ENCODE peak calls at places on chromosomes 1 and 21, in five cellular contexts. One of them, this sample, is unnamed.

GRCh38 chr1:226566234-226566633 is 17.7 kb downstream of the STUM start:
- DNase-seq in GOT3: no peak
- DNase-seq in amygdala: no peak
- DNase-seq in stimulated activated naive CD8-positive, alpha-beta T cell treated with anti-CD3 and anti-CD28 coated beads, Interleukin-15, amount 100 ng/mL, for 72 hours: no peak
- DNase-seq in CD8-positive, alpha-beta T cell: no peak
- DNase-seq in this sample: no peak

GRCh38 chr1:25587290-25587689 is 29.3 kb upstream of the MAN1C1 start:
- DNase-seq in GOT3: no peak
- DNase-seq in amygdala: no peak
- DNase-seq in stimulated activated naive CD8-positive, alpha-beta T cell treated with anti-CD3 and anti-CD28 coated beads, Interleukin-15, amount 100 ng/mL, for 72 hours: no peak
- DNase-seq in CD8-positive, alpha-beta T cell: no peak
- DNase-seq in this sample: no peak

GRCh38 chr21:17793675-17794123 is 25.5 kb downstream of the C21orf91 start:
- DNase-seq in GOT3: no peak
- DNase-seq in amygdala: no peak
- DNase-seq in stimulated activated naive CD8-positive, alpha-beta T cell treated with anti-CD3 and anti-CD28 coated beads, Interleukin-15, amount 100 ng/mL, for 72 hours: no peak
- DNase-seq in CD8-positive, alpha-beta T cell: no peak
- DNase-seq in this sample: no peak

GRCh38 chr1:201272838-201273237 is 10.5 kb upstream of the PKP1 start:
- DNase-seq in GOT3: no peak
- DNase-seq in amygdala: no peak
- DNase-seq in stimulated activated naive CD8-positive, alpha-beta T cell treated with anti-CD3 and anti-CD28 coated beads, Interleukin-15, amount 100 ng/mL, for 72 hours: no peak
- DNase-seq in CD8-positive, alpha-beta T cell: no peak
- DNase-seq in this sample: no peak

GRCh38 chr1:222060247-222060851 is 318.5 kb upstream of the DUSP10 start:
- DNase-seq in GOT3: no peak
- DNase-seq in amygdala: no peak
- DNase-seq in stimulated activated naive CD8-positive, alpha-beta T cell treated with anti-CD3 and anti-CD28 coated beads, Interleukin-15, amount 100 ng/mL, for 72 hours: no peak
- DNase-seq in CD8-positive, alpha-beta T cell: no peak
- DNase-seq in this sample: no peak

GRCh38 chr1:31412732-31413404 is at the start of gene SERINC2:
- DNase-seq in GOT3: no peak
- DNase-seq in amygdala: no peak
- DNase-seq in stimulated activated naive CD8-positive, alpha-beta T cell treated with anti-CD3 and anti-CD28 coated beads, Interleukin-15, amount 100 ng/mL, for 72 hours: no peak
- DNase-seq in CD8-positive, alpha-beta T cell: no peak
- DNase-seq in this sample: no peak

GRCh38 chr1:53092659-53093450 is 30.8 kb downstream of the PODN start:
- DNase-seq in GOT3: no peak
- DNase-seq in amygdala: no peak
- DNase-seq in stimulated activated naive CD8-positive, alpha-beta T cell treated with anti-CD3 and anti-CD28 coated beads, Interleukin-15, amount 100 ng/mL, for 72 hours: no peak
- DNase-seq in CD8-positive, alpha-beta T cell: no peak
- DNase-seq in this sample: no peak

GRCh38 chr1:239263821-239264220 is 122.5 kb upstream of the CHRM3 start:
- DNase-seq in GOT3: no peak
- DNase-seq in amygdala: no peak
- DNase-seq in stimulated activated naive CD8-positive, alpha-beta T cell treated with anti-CD3 and anti-CD28 coated beads, Interleukin-15, amount 100 ng/mL, for 72 hours: no peak
- DNase-seq in CD8-positive, alpha-beta T cell: no peak
- DNase-seq in this sample: no peak

GRCh38 chr1:8871539-8871935 is 6.9 kb downstream of the ENO1 start:
- DNase-seq in GOT3: no peak
- DNase-seq in amygdala: no peak
- DNase-seq in stimulated activated naive CD8-positive, alpha-beta T cell treated with anti-CD3 and anti-CD28 coated beads, Interleukin-15, amount 100 ng/mL, for 72 hours: no peak
- DNase-seq in CD8-positive, alpha-beta T cell: peak; percentile 33
- DNase-seq in this sample: no peak

GRCh38 chr1:45954401-45954847 is 151.0 kb downstream of the MAST2 start:
- DNase-seq in GOT3: no peak
- DNase-seq in amygdala: no peak
- DNase-seq in stimulated activated naive CD8-positive, alpha-beta T cell treated with anti-CD3 and anti-CD28 coated beads, Interleukin-15, amount 100 ng/mL, for 72 hours: no peak
- DNase-seq in CD8-positive, alpha-beta T cell: no peak
- DNase-seq in this sample: no peak

GRCh38 chr1:210129759-210130158 is 102.8 kb upstream of the SERTAD4 start:
- DNase-seq in GOT3: no peak
- DNase-seq in amygdala: no peak
- DNase-seq in stimulated activated naive CD8-positive, alpha-beta T cell treated with anti-CD3 and anti-CD28 coated beads, Interleukin-15, amount 100 ng/mL, for 72 hours: no peak
- DNase-seq in CD8-positive, alpha-beta T cell: no peak
- DNase-seq in this sample: no peak

GRCh38 chr1:19949016-19949415 is 25.6 kb upstream of the PLA2G2E start:
- DNase-seq in GOT3: no peak
- DNase-seq in amygdala: no peak
- DNase-seq in stimulated activated naive CD8-positive, alpha-beta T cell treated with anti-CD3 and anti-CD28 coated beads, Interleukin-15, amount 100 ng/mL, for 72 hours: no peak
- DNase-seq in CD8-positive, alpha-beta T cell: no peak
- DNase-seq in this sample: no peak

GRCh38 chr1:5965586-5966131 is 26.6 kb downstream of the NPHP4 start:
- DNase-seq in GOT3: no peak
- DNase-seq in amygdala: no peak
- DNase-seq in stimulated activated naive CD8-positive, alpha-beta T cell treated with anti-CD3 and anti-CD28 coated beads, Interleukin-15, amount 100 ng/mL, for 72 hours: no peak
- DNase-seq in CD8-positive, alpha-beta T cell: no peak
- DNase-seq in this sample: no peak

GRCh38 chr1:31216016-31216415 is 23.7 kb downstream of the NKAIN1 start:
- DNase-seq in GOT3: no peak
- DNase-seq in amygdala: no peak
- DNase-seq in stimulated activated naive CD8-positive, alpha-beta T cell treated with anti-CD3 and anti-CD28 coated beads, Interleukin-15, amount 100 ng/mL, for 72 hours: no peak
- DNase-seq in CD8-positive, alpha-beta T cell: no peak
- DNase-seq in this sample: no peak

GRCh38 chr1:39105061-39105840 is 79.1 kb downstream of the NDUFS5 start:
- DNase-seq in GOT3: peak; percentile 41
- DNase-seq in amygdala: no peak
- DNase-seq in stimulated activated naive CD8-positive, alpha-beta T cell treated with anti-CD3 and anti-CD28 coated beads, Interleukin-15, amount 100 ng/mL, for 72 hours: peak; percentile 59
- DNase-seq in CD8-positive, alpha-beta T cell: peak; percentile 38
- DNase-seq in this sample: peak; percentile 43

GRCh38 chr1:229664133-229664689 is 38.2 kb downstream of the URB2 start:
- DNase-seq in GOT3: no peak
- DNase-seq in amygdala: no peak
- DNase-seq in stimulated activated naive CD8-positive, alpha-beta T cell treated with anti-CD3 and anti-CD28 coated beads, Interleukin-15, amount 100 ng/mL, for 72 hours: peak; percentile 79
- DNase-seq in CD8-positive, alpha-beta T cell: peak; percentile 77
- DNase-seq in this sample: peak; percentile 59

GRCh38 chr1:196701144-196701543 is 49.3 kb downstream of the CFH start:
- DNase-seq in GOT3: no peak
- DNase-seq in amygdala: no peak
- DNase-seq in stimulated activated naive CD8-positive, alpha-beta T cell treated with anti-CD3 and anti-CD28 coated beads, Interleukin-15, amount 100 ng/mL, for 72 hours: no peak
- DNase-seq in CD8-positive, alpha-beta T cell: no peak
- DNase-seq in this sample: no peak

GRCh38 chr1:40648928-40649591 is 16.4 kb downstream of the RIMS3 start:
- DNase-seq in GOT3: no peak
- DNase-seq in amygdala: no peak
- DNase-seq in stimulated activated naive CD8-positive, alpha-beta T cell treated with anti-CD3 and anti-CD28 coated beads, Interleukin-15, amount 100 ng/mL, for 72 hours: no peak
- DNase-seq in CD8-positive, alpha-beta T cell: no peak
- DNase-seq in this sample: no peak

GRCh38 chr1:202615501-202616354 is 94.5 kb downstream of the SYT2 start:
- DNase-seq in GOT3: no peak
- DNase-seq in amygdala: no peak
- DNase-seq in stimulated activated naive CD8-positive, alpha-beta T cell treated with anti-CD3 and anti-CD28 coated beads, Interleukin-15, amount 100 ng/mL, for 72 hours: no peak
- DNase-seq in CD8-positive, alpha-beta T cell: no peak
- DNase-seq in this sample: peak; percentile 76

GRCh38 chr1:30060738-30061137 is 662.6 kb downstream of the MATN1 start:
- DNase-seq in GOT3: no peak
- DNase-seq in amygdala: no peak
- DNase-seq in stimulated activated naive CD8-positive, alpha-beta T cell treated with anti-CD3 and anti-CD28 coated beads, Interleukin-15, amount 100 ng/mL, for 72 hours: no peak
- DNase-seq in CD8-positive, alpha-beta T cell: no peak
- DNase-seq in this sample: no peak

GRCh38 chr1:25198731-25199231 is 33.5 kb downstream of the SYF2 start:
- DNase-seq in GOT3: no peak
- DNase-seq in amygdala: peak; percentile 44
- DNase-seq in stimulated activated naive CD8-positive, alpha-beta T cell treated with anti-CD3 and anti-CD28 coated beads, Interleukin-15, amount 100 ng/mL, for 72 hours: peak; percentile 20
- DNase-seq in CD8-positive, alpha-beta T cell: peak; percentile 39
- DNase-seq in this sample: peak; percentile 26

GRCh38 chr1:166950156-166950555 is 25.2 kb downstream of the ILDR2 start:
- DNase-seq in GOT3: no peak
- DNase-seq in amygdala: no peak
- DNase-seq in stimulated activated naive CD8-positive, alpha-beta T cell treated with anti-CD3 and anti-CD28 coated beads, Interleukin-15, amount 100 ng/mL, for 72 hours: no peak
- DNase-seq in CD8-positive, alpha-beta T cell: no peak
- DNase-seq in this sample: no peak

GRCh38 chr1:16900771-16901170 is 5.0 kb downstream of the RNU1-2 start:
- DNase-seq in GOT3: no peak
- DNase-seq in amygdala: no peak
- DNase-seq in stimulated activated naive CD8-positive, alpha-beta T cell treated with anti-CD3 and anti-CD28 coated beads, Interleukin-15, amount 100 ng/mL, for 72 hours: no peak
- DNase-seq in CD8-positive, alpha-beta T cell: no peak
- DNase-seq in this sample: no peak

This sample was measured in stimulated activated naive B cell treated with anti-CD40 and anti-IgM and Interleukin-4, amounts not matched to agents 10 μg/mL and 1 μg/mL and 100 μg/mL, for 72 hours.